ENCODE peak calls at places on chromosomes 13 and 19, in ten cellular contexts. P, E, G, H, Z, S, C, A, F and R are unnamed samples.

GRCh38 chr19:38291855-38292254 is 12.2 kb upstream of the C19orf33 start:
- DNase-seq in F (no peak), S (no peak), C (no peak), Z (no peak), P (no peak), G (no peak), H (no peak), A (no peak), E (no peak), R (peak)

GRCh38 chr13:50410921-50411712 is 395.9 kb downstream of the KCNRG start:
- DNase-seq in G (no peak), Z (no peak), S (peak), C (peak), A (no peak), P (peak), E (peak), H (no peak), F (no peak), R (peak)

GRCh38 chr19:55352746-55353145 is 1.8 kb downstream of the COX6B2 start:
- DNase-seq in S (no peak), C (no peak), F (no peak), G (no peak), Z (no peak), A (no peak), H (no peak), E (no peak), P (no peak), R (no peak)

GRCh38 chr19:7790416-7790815 is 27.4 kb downstream of the CLEC4M start:
- DNase-seq in S (no peak), Z (no peak), F (no peak), A (no peak), C (no peak), E (no peak), H (no peak), P (no peak), G (no peak), R (no peak)

GRCh38 chr13:59891053-59891452 is 272.7 kb downstream of the DIAPH3 start:
- DNase-seq in E (no peak), F (no peak), H (no peak), Z (no peak), S (no peak), A (no peak), C (peak), P (no peak), G (no peak), R (peak)

GRCh38 chr19:34432797-34433196 is 4.6 kb downstream of the UBA2 start:
- DNase-seq in C (no peak), F (no peak), A (no peak), E (peak), H (peak), S (peak), P (peak), G (no peak), Z (no peak), R (peak)

GRCh38 chr13:21744149-21744548 is 73.3 kb downstream of the FGF9 start:
- DNase-seq in F (no peak), H (no peak), E (no peak), S (no peak), A (no peak), Z (no peak), C (no peak), P (no peak), G (no peak), R (no peak)

GRCh38 chr13:102682727-102683126 is 12.1 kb downstream of the METTL21C start:
- DNase-seq in Z (no peak), A (no peak), G (no peak), E (no peak), C (no peak), F (no peak), H (no peak), P (no peak), S (no peak), R (no peak)

GRCh38 chr19:41310031-41310831 is at the start of gene CCDC97:
- DNase-seq in F (peak), C (peak), E (peak), A (peak), S (peak), P (peak), G (peak), Z (peak), H (peak), R (peak)

GRCh38 chr13:106100261-106100919 is 435.1 kb downstream of the EFNB2 start:
- DNase-seq in G (no peak), H (peak), Z (peak), F (no peak), E (no peak), P (no peak), S (no peak), C (no peak), A (peak), R (no peak)
- H3K4me3 ChIP-seq in G (no peak), H (no peak), Z (no peak), F (no peak), E (no peak), P (no peak), S (no peak), C (no peak), A (no peak), R (no peak)

GRCh38 chr19:29940971-29941585 is 961 bp upstream of the URI1 start:
- DNase-seq in G (no peak), Z (no peak), E (no peak), S (no peak), H (no peak), F (no peak), P (no peak), C (no peak), A (no peak), R (no peak)

GRCh38 chr19:29943615-29944014 is 1.6 kb downstream of the URI1 start:
- DNase-seq in A (no peak), H (no peak), G (no peak), Z (no peak), S (peak), F (no peak), E (no peak), C (peak), P (no peak), R (no peak)

GRCh38 chr19:29941828-29942403 is at the start of gene URI1:
- DNase-seq in H (peak), Z (peak), P (peak), A (peak), E (peak), G (peak), S (peak), C (peak), F (peak), R (peak)

GRCh38 chr19:29944415-29945012 is 2.5 kb downstream of the URI1 start:
- DNase-seq in A (no peak), S (no peak), C (no peak), Z (no peak), F (no peak), H (no peak), P (no peak), E (no peak), G (no peak), R (no peak)

DNA sequence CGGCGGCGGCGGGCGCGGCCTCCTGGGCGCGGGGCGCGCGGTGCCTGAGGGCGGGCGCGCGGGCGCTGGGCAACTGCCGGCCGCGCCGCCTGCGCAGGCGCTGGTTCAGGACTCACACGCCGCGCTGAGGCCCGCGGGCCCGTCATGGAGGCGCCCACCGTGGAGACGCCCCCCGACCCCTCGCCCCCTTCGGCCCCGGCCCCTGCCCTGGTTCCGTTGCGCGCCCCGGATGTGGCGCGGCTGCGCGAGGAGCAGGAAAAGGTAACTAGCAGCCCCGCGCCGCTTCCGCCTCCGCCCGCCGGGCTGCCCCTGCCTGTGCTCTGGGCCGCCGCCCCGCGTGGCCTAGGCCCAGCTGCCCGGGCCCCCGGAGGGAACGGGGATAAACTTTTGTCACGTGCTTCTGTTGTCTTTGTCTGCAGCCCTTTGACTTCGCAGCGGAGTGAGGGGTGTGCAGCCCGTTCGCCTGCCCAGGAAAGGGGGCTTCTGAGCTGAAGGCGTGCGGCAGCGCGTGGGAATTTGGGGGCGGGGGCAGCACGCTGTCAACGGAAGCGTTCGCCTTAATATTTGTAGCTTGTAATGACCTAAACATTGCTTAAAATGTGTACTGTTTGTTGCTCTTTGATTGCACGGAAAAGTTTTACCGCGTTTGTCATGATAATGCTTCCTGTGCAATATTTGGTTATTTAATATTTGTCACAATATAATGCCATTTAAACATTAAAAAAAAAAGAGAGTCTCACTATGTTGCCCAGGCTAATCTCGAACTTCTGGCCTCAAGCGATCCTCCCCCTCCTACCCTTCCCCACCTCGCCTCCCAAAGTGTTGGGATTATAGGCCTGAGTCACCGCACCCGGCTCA is 594 bp downstream of the URI1 start:
- DNase-seq in A (peak), H (peak), G (peak), F (peak), P (peak), Z (peak), S (peak), C (peak), E (no peak), R (peak)
- TF ChIP-seq CTCF in A (no peak), H (no peak), G (no peak), F (no peak), P (no peak), Z (no peak), S (no peak), C (no peak), E (no peak), R (no peak)

DNA sequence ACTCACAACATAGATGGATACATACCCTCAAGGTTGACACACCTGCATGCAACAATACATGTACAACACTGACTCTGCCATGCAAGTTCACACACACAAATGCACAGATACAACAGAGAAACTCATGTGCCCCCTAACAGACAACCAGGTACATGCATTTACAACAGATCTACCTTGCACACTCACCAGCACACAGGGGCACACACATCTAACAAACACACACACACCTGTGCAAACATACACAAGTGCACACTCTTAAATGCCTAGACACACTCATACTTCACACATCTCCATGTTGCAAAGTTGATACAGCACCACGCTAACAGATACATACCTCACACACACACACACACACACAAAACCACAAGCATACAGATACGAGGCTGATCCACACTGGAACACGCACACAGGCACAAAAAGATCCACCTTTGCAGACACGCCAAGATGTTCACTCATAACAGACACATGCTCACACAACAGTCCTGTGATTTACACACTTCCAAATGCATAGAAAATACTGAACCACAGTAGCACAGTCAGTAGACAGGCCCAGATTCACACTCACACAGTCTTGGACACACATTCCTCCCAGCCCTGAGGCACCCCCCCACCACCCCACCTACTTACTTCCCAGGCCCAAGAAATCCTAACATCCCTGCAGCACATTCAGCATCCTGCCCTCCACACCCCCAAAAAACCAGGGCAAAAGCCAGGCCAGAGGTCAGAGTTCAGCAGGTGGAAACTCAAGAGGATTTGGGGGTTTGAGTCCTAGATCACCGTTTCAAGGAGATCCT is 1.4 kb downstream of the LRFN1 start:
- DNase-seq in Z (no peak), F (no peak), H (no peak), S (no peak), A (no peak), P (no peak), C (no peak), E (no peak), G (no peak), R (no peak)
- H3K4me3 ChIP-seq in Z (no peak), F (no peak), H (no peak), S (no peak), A (no peak), P (peak), C (no peak), E (no peak), G (no peak), R (no peak)

DNA sequence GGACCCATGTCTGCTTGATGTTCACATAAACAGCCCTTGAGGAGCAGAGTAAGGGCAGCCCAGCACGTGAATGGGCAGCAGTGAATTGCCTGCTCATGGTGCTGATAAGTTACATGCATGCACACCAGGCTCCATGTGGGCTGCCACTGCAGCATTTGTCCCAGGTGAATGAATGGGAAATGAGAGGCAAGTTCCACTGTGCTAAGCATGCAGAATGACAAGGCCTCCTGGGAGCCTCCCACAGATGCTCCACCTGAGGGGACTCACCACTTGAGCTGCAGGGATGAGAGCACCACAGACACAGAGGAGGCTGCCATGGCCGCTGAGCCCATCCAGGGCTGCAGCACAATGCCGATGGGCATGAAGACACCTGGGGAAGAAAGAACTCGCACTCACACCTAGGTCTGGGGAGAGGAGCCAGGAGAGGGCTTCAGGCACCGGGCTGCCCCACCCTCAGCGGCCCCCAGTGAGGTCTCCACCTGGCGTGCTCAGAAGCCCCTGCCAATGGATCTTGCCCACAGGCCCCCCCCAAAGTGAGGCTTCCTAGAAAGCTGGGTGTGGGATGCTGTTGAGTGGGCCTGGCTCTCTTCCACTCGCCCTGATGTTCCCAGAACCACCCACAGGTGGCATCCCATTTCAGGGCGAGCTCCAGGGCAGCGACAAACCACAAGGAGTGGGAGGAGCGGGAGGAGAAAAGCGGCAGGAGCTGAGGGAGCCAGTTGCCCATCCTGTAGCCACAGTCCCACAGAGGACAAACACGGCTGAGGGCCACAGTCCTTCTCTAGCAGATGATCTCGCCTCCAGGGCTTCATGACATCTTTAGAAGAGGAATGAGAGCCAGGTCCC is 73.8 kb downstream of the CCDC70 start:
- DNase-seq in F (no peak), A (peak), H (no peak), P (peak), S (peak), E (peak), G (no peak), C (no peak), Z (peak), R (peak)
- TF ChIP-seq CTCF in F (peak), A (no peak), H (peak), P (peak), S (peak), E (peak), G (peak), C (no peak), Z (peak), R (peak)

DNA sequence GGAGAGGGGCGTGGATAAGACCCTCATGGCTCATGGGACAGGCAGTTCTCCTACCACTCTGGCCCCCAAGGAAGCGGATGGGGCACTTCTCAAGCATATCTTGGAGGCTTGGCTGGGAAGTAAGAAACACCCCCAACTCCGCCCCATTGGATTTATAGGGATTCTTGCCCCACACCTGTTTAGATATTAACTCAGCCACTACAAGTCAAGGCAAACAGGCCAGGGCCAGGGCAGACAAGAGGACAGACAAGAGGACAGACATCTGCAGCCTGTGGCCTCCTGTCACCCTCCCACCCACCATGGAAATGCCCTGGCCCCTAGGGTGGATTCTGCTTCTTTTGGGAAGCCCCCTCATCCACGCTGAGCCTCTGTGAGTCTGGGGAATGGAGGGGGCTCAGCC is 24.1 kb downstream of the RDH8 start:
- DNase-seq in C (no peak), S (no peak), P (no peak), G (no peak), H (no peak), F (no peak), E (no peak), A (peak), Z (peak), R (no peak)
- H3K4me3 ChIP-seq in C (no peak), S (no peak), P (no peak), G (no peak), H (no peak), F (no peak), E (no peak), A (no peak), Z (no peak), R (no peak)

GRCh38 chr19:5137114-5137513 is 168.2 kb downstream of the KDM4B start:
- DNase-seq in E (no peak), A (no peak), Z (no peak), F (no peak), P (no peak), H (no peak), C (no peak), S (no peak), G (no peak), R (no peak)

GRCh38 chr19:5136060-5136855 is 167.3 kb downstream of the KDM4B start:
- DNase-seq in P (no peak), S (no peak), E (no peak), A (no peak), C (no peak), G (no peak), Z (no peak), H (no peak), F (no peak), R (no peak)

GRCh38 chr19:5134683-5135082 is 165.8 kb downstream of the KDM4B start:
- DNase-seq in C (no peak), H (no peak), A (no peak), S (no peak), Z (no peak), P (no peak), E (no peak), G (no peak), F (no peak), R (no peak)

GRCh38 chr19:5138606-5139594 is 170.0 kb downstream of the KDM4B start:
- DNase-seq in Z (peak), E (peak), S (peak), A (peak), C (peak), H (peak), G (no peak), F (peak), P (peak), R (peak)

GRCh38 chr19:5137571-5138124 is 168.7 kb downstream of the KDM4B start:
- DNase-seq in F (no peak), G (no peak), P (no peak), A (no peak), H (no peak), S (no peak), E (no peak), C (no peak), Z (no peak), R (no peak)
- TF ChIP-seq CTCF in F (no peak), G (no peak), P (peak), A (no peak), H (peak), S (no peak), E (peak), C (no peak), Z (no peak), R (peak)

DNA sequence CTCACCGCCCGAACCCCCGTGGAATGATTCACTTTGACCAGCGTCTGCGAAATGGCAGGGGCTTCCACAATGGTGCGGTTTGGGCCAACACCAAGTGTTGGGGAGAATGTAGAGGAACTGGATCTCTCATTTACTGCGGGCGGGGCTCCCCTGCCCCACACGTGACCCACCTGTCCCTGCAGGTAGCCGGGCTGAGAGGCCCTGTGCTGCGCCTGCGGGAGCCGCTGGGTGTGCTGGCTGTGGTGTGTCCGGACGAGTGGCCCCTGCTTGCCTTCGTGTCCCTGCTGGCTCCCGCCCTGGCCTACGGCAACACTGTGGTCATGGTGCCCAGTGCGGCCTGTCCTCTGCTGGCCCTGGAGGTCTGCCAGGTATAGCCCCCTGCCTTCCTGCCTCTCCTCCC is 5.8 kb upstream of the FLT3LG start:
- DNase-seq in Z (no peak), P (no peak), A (no peak), F (no peak), C (no peak), H (no peak), S (no peak), G (no peak), E (no peak), R (no peak)
- H3K4me3 ChIP-seq in Z (no peak), P (no peak), A (no peak), F (no peak), C (no peak), H (no peak), S (no peak), G (no peak), E (no peak), R (no peak)